ENCODE peak calls at places on chromosomes 12 and 14, in six cellular contexts. X is WERI-Rb-1, B is mammary epithelial cell, R is psoas muscle, M is iris pigment epithelial cell, Z is EL. T is an unnamed sample.

GRCh38 chr12:68012712-68013111 is 23.5 kb downstream of the IFNG-AS1 start:
- DNase-seq in M (no peak), X (no peak), R (no peak), Z (no peak), B (no peak), T (no peak)

GRCh38 chr12:91618281-91618680 is 435.7 kb upstream of the DCN start:
- DNase-seq in X (no peak), R (no peak), Z (no peak), M (no peak), B (peak; percentile 53), T (no peak)

GRCh38 chr12:42905419-42905705 is 315.8 kb upstream of the PRICKLE1 start:
- DNase-seq in Z (no peak), M (no peak), B (no peak), X (no peak), R (no peak), T (no peak)

GRCh38 chr14:70771781-70772212 is 37.5 kb downstream of the MAP3K9 start:
- DNase-seq in M (peak; percentile 32), B (no peak), Z (no peak), X (no peak), R (no peak), T (no peak)

GRCh38 chr12:43396671-43397070 is 155.3 kb downstream of the ADAMTS20 start:
- DNase-seq in X (no peak), R (no peak), M (no peak), B (no peak), Z (no peak), T (no peak)

GRCh38 chr12:47222960-47223847 is 143.4 kb upstream of the AMIGO2 start:
- DNase-seq in M (no peak), R (no peak), B (no peak), X (no peak), Z (no peak), T (no peak)

GRCh38 chr12:13082866-13083265 is 20.6 kb downstream of the GSG1 start:
- DNase-seq in Z (no peak), X (no peak), M (no peak), R (no peak), B (no peak), T (no peak)

GRCh38 chr12:7748774-7749296 is 1.7 kb upstream of the CLEC4C start:
- DNase-seq in X (no peak), R (no peak), M (no peak), B (no peak), Z (no peak), T (no peak)

GRCh38 chr14:74697543-74697942 is 15.3 kb downstream of the AREL1 start:
- DNase-seq in Z (peak; percentile 85), R (no peak), X (no peak), B (peak; percentile 61), M (peak; percentile 90), T (no peak)

GRCh38 chr12:87150969-87151662 is 878.1 kb downstream of the C12orf50 start:
- DNase-seq in B (peak; percentile 58), Z (no peak), M (no peak), R (no peak), X (peak; percentile 34), T (no peak)

GRCh38 chr14:92122351-92122677 is 545 bp downstream of the CPSF2 start:
- DNase-seq in X (peak; percentile 43), R (no peak), Z (peak; percentile 40), M (peak; percentile 43), B (no peak), T (no peak)

GRCh38 chr14:50231475-50232275 is at the start of gene SOS2:
- DNase-seq in M (peak; percentile 87), R (peak; percentile 88), Z (peak; percentile 86), B (peak; percentile 86), X (peak; percentile 91), T (peak; percentile 74)

GRCh38 chr12:106245767-106246166 is 2.1 kb downstream of the CKAP4 start:
- DNase-seq in X (no peak), Z (peak; percentile 83), M (peak; percentile 83), B (no peak), R (peak; percentile 50), T (no peak)

GRCh38 chr14:105021656-105022275 is 883 bp upstream of the CDCA4 start:
- DNase-seq in Z (peak; percentile 57), X (peak; percentile 85), B (peak; percentile 51), R (peak; percentile 37), M (peak; percentile 52), T (peak; percentile 22)

GRCh38 chr12:55797068-55797467 is 20.5 kb downstream of the SARNP start:
- DNase-seq in X (peak; percentile 37), M (peak; percentile 64), Z (peak; percentile 41), R (no peak), B (peak; percentile 13), T (no peak)

GRCh38 chr14:52829527-52829926 is 38.1 kb upstream of the GNPNAT1 start:
- DNase-seq in M (no peak), R (no peak), B (no peak), X (no peak), Z (no peak), T (no peak)

GRCh38 chr12:12788675-12789368 is 3.4 kb downstream of the APOLD1 start:
- DNase-seq in B (peak; percentile 69), R (peak; percentile 34), X (peak; percentile 64), Z (peak; percentile 85), M (peak; percentile 74), T (peak; percentile 53)

GRCh38 chr12:113136128-113136989 is 798 bp upstream of the RASAL1 start:
- DNase-seq in M (no peak), R (no peak), X (no peak), Z (no peak), B (no peak), T (peak; percentile 55)

GRCh38 chr14:89302396-89302950 is 114.6 kb downstream of the FOXN3 start:
- DNase-seq in R (no peak), M (peak; percentile 17), B (no peak), X (no peak), Z (no peak), T (no peak)

GRCh38 chr14:95285566-95285965 is 34.1 kb downstream of the CLMN start:
- DNase-seq in Z (no peak), R (no peak), B (no peak), M (no peak), X (no peak), T (no peak)

GRCh38 chr14:104277416-104278213 is 139.2 kb downstream of the KIF26A start:
- DNase-seq in M (no peak), Z (no peak), R (no peak), X (no peak), B (peak; percentile 1), T (no peak)

GRCh38 chr14:51527073-51527472 is 124.6 kb upstream of the FRMD6 start:
- DNase-seq in Z (peak; percentile 46), R (no peak), M (peak; percentile 79), X (no peak), B (no peak), T (no peak)

GRCh38 chr14:93987376-93987775 is 9.7 kb upstream of the CCDC197 start:
- DNase-seq in M (no peak), R (peak; percentile 39), B (no peak), X (no peak), Z (no peak), T (no peak)

GRCh38 chr14:32702571-32702970 is 236.1 kb upstream of the NPAS3 start:
- DNase-seq in R (peak; percentile 27), Z (no peak), X (no peak), B (peak; percentile 21), M (no peak), T (no peak)